ENCODE peak calls at places on chromosomes 1 and 21, in four cellular contexts. One of them, this sample, is unnamed.

GRCh38 chr21:26916799-26917198 is 50.1 kb downstream of the ADAMTS5 start:
- DNase-seq in hypothalamus: no peak
- DNase-seq in body of pancreas: no peak
- DNase-seq in NCI-H774: no peak
- DNase-seq in this sample: no peak

GRCh38 chr1:78126506-78126905 is 80.7 kb downstream of the GIPC2 start:
- DNase-seq in NCI-H774: no peak
- DNase-seq in body of pancreas: no peak
- DNase-seq in hypothalamus: no peak
- DNase-seq in this sample: no peak

GRCh38 chr1:53546409-53547155 is 87.4 kb downstream of the DMRTB1 start:
- DNase-seq in body of pancreas: peak; percentile 4
- DNase-seq in hypothalamus: no peak
- DNase-seq in NCI-H774: no peak
- DNase-seq in this sample: no peak

GRCh38 chr1:153032677-153033308 is 1.8 kb downstream of the SPRR1B start:
- DNase-seq in NCI-H774: no peak
- DNase-seq in hypothalamus: peak; percentile 27
- DNase-seq in body of pancreas: no peak
- DNase-seq in this sample: no peak

GRCh38 chr1:2174348-2175054 is 20.1 kb downstream of the FAAP20 start:
- DNase-seq in body of pancreas: peak; percentile 57
- DNase-seq in NCI-H774: no peak
- DNase-seq in hypothalamus: peak; percentile 42
- DNase-seq in this sample: peak; percentile 53

GRCh38 chr1:24901791-24902470 is 28.1 kb downstream of the RUNX3 start:
- DNase-seq in NCI-H774: no peak
- DNase-seq in body of pancreas: no peak
- DNase-seq in hypothalamus: no peak
- DNase-seq in this sample: no peak

GRCh38 chr1:234666206-234666605 is 56.2 kb upstream of the IRF2BP2 start:
- DNase-seq in body of pancreas: no peak
- DNase-seq in hypothalamus: no peak
- DNase-seq in NCI-H774: no peak
- DNase-seq in this sample: no peak

GRCh38 chr1:202642212-202642611 is 68.0 kb downstream of the SYT2 start:
- DNase-seq in NCI-H774: no peak
- DNase-seq in body of pancreas: no peak
- DNase-seq in hypothalamus: no peak
- DNase-seq in this sample: no peak

GRCh38 chr1:178774263-178774662 is 49.2 kb downstream of the RALGPS2 start:
- DNase-seq in hypothalamus: no peak
- DNase-seq in NCI-H774: peak; percentile 13
- DNase-seq in body of pancreas: no peak
- DNase-seq in this sample: no peak

GRCh38 chr1:67948155-67949075 is 102.0 kb downstream of the DIRAS3 start:
- DNase-seq in NCI-H774: no peak
- DNase-seq in body of pancreas: no peak
- DNase-seq in hypothalamus: no peak
- DNase-seq in this sample: no peak

GRCh38 chr21:31730687-31731111 is 1.2 kb downstream of the SCAF4 start:
- DNase-seq in hypothalamus: peak; percentile 2
- DNase-seq in NCI-H774: peak; percentile 15
- DNase-seq in body of pancreas: peak; percentile 13
- DNase-seq in this sample: no peak

GRCh38 chr21:38525454-38525853 is 27.2 kb upstream of the ERG start:
- DNase-seq in NCI-H774: no peak
- DNase-seq in body of pancreas: no peak
- DNase-seq in hypothalamus: no peak
- DNase-seq in this sample: no peak

GRCh38 chr1:3900150-3900968 is at the start of gene C1orf174:
- DNase-seq in hypothalamus: peak; percentile 98
- DNase-seq in NCI-H774: peak; percentile 82
- DNase-seq in body of pancreas: peak; percentile 96
- DNase-seq in this sample: peak; percentile 91